ENCODE peak calls at places on chromosomes 1 and 21, in nine cellular contexts. H, U, Z, L, S, M, N, V and X are unnamed samples. For H3K27me3, the result is how much of the 10 kb centered on the place peaks cover.

GRCh38 chr21:15682977-15683376 is 46.8 kb upstream of the USP25 start:
- DNase-seq in Z (no peak), S (peak), V (no peak), L (peak), M (no peak), U (no peak), N (no peak), H (no peak), X (no peak)

GRCh38 chr1:177592624-177593023 is 377.2 kb downstream of the SEC16B start:
- DNase-seq in H (no peak), S (no peak), U (no peak), V (no peak), N (no peak), L (no peak), M (no peak), Z (no peak), X (no peak)

GRCh38 chr1:38690790-38691189 is 168.8 kb downstream of the RRAGC start:
- DNase-seq in L (no peak), M (no peak), S (no peak), Z (no peak), N (no peak), V (no peak), U (no peak), H (no peak), X (no peak)

GRCh38 chr1:1199141-1199960 is 7.0 kb downstream of the TNFRSF18 start:
- DNase-seq in V (peak), U (peak), L (no peak), N (no peak), S (no peak), Z (no peak), M (peak), H (no peak), X (no peak)

GRCh38 chr1:180173952-180174351 is 19.3 kb downstream of the QSOX1 start:
- DNase-seq in H (no peak), S (peak), L (no peak), M (peak), U (no peak), N (peak), Z (peak), V (peak), X (no peak)

GRCh38 chr21:45950740-45951515 is 30.6 kb upstream of the COL6A1 start:
- DNase-seq in S (peak), M (peak), H (no peak), L (peak), N (peak), V (peak), Z (peak), U (no peak), X (no peak)

GRCh38 chr1:109399326-109399957 is 1.7 kb upstream of the SORT1 start:
- DNase-seq in M (no peak), S (peak), Z (no peak), V (no peak), U (no peak), H (no peak), L (peak), N (no peak), X (peak)

GRCh38 chr1:86352096-86352495 is 44.0 kb downstream of the ODF2L start:
- DNase-seq in M (no peak), H (no peak), Z (no peak), U (no peak), V (no peak), N (no peak), S (peak), L (no peak), X (no peak)

GRCh38 chr21:27275294-27275927 is 308.5 kb upstream of the ADAMTS5 start:
- DNase-seq in H (no peak), L (no peak), M (no peak), V (no peak), N (no peak), U (no peak), Z (no peak), S (peak), X (no peak)

GRCh38 chr1:207049054-207049453 is 2.0 kb downstream of the YOD1 start:
- DNase-seq in M (no peak), Z (no peak), S (no peak), U (no peak), N (no peak), H (no peak), V (no peak), L (no peak), X (no peak)

GRCh38 chr1:8394456-8395321 is 76.8 kb downstream of the SLC45A1 start:
- DNase-seq in H (no peak), N (no peak), M (no peak), V (no peak), S (peak), U (no peak), Z (no peak), L (peak), X (peak)

GRCh38 chr1:116409751-116410182 is 36.7 kb downstream of the ATP1A1 start:
- DNase-seq in L (no peak), Z (no peak), V (no peak), N (no peak), M (no peak), S (no peak), H (no peak), U (no peak), X (no peak)

DNA sequence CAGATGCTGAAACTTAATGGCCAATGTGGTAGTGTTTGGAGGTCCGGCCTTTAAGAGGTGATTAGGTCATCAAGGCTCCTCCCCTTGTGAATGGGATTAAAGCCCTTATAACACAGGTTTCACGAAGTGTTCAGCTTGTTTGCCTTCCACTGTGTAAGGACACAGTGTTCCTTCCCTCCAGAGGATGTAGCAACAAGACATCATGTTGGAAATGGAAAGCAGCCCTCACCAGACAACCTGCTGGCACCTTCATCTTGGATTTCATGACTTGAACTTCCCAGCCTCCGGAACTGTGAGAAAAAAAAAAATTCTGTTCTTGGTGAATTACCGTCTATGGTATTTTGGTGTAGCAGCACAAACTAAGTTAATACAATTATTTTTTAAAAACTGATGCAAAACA is 613.8 kb downstream of the KIF26B start:
- DNase-seq in M (no peak), S (no peak), Z (no peak), N (no peak), V (no peak), L (no peak), U (no peak), H (no peak), X (no peak)
- H3K27me3 ChIP-seq in M (under half), S (under half), Z (under half), N (under half), V (under half), L (under half), U (under half), H (under half), X (under half)

DNA sequence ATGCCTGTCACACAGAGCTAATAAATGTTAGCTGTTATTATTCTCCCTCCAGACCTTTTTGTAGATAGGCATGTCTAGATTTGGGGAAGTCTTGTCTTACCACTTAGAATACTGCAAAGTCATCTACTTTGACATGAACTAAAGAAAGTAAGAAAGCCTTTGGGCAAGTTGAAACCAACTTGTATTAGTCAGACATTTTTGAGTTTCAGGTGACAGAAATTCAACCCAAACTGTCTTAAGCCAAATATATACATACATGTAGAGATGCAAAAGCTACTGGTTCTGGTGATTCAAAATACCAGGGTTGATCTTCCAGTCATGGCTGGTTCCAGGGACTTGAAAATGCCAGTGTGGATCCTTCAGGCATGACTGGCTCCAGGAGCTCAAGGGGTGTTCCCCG is 276.8 kb upstream of the TMEM51 start:
- DNase-seq in U (no peak), L (no peak), H (no peak), N (no peak), S (no peak), V (no peak), M (no peak), Z (no peak), X (no peak)
- H3K27ac ChIP-seq in U (no peak), L (no peak), H (no peak), N (no peak), S (no peak), V (no peak), M (no peak), Z (no peak), X (no peak)

GRCh38 chr21:30714436-30714835 is 4.1 kb downstream of the KRTAP21-3 start:
- DNase-seq in Z (no peak), U (no peak), N (no peak), S (no peak), V (no peak), M (no peak), H (no peak), L (no peak), X (no peak)

GRCh38 chr21:30710499-30710898 is 8.1 kb downstream of the KRTAP21-3 start:
- DNase-seq in V (no peak), L (no peak), N (no peak), Z (no peak), S (no peak), U (no peak), M (no peak), H (no peak), X (no peak)

GRCh38 chr21:30717105-30717504 is 1.5 kb downstream of the KRTAP21-3 start:
- DNase-seq in N (no peak), Z (no peak), V (no peak), U (no peak), M (no peak), L (no peak), S (peak), H (no peak), X (no peak)

GRCh38 chr21:30714946-30715345 is 3.6 kb downstream of the KRTAP21-3 start:
- DNase-seq in H (no peak), N (no peak), L (no peak), Z (no peak), S (no peak), U (no peak), V (no peak), M (no peak), X (no peak)

GRCh38 chr21:30713786-30714185 is 4.8 kb downstream of the KRTAP21-3 start:
- DNase-seq in S (peak), H (no peak), U (no peak), Z (no peak), L (no peak), V (no peak), N (no peak), M (no peak), X (no peak)
- H3K27me3 ChIP-seq in S (under half), H (under half), U (under half), Z (under half), L (under half), V (under half), N (under half), M (under half), X (under half)

GRCh38 chr21:42028754-42029385 is 18.7 kb upstream of the ZBTB21 start:
- DNase-seq in V (no peak), N (no peak), Z (no peak), H (no peak), S (no peak), L (no peak), U (no peak), M (no peak), X (no peak)

GRCh38 chr21:42027085-42027803 is 17.1 kb upstream of the ZBTB21 start:
- DNase-seq in N (no peak), M (no peak), L (no peak), S (no peak), V (no peak), Z (no peak), U (no peak), H (no peak), X (no peak)

GRCh38 chr21:42030311-42030710 is 20.2 kb upstream of the ZBTB21 start:
- DNase-seq in M (no peak), S (no peak), Z (no peak), V (no peak), L (no peak), N (no peak), U (no peak), H (no peak), X (no peak)

GRCh38 chr21:42026072-42026415 is 15.9 kb upstream of the ZBTB21 start:
- DNase-seq in L (no peak), V (no peak), N (no peak), Z (no peak), S (no peak), U (no peak), M (no peak), H (no peak), X (no peak)

DNA sequence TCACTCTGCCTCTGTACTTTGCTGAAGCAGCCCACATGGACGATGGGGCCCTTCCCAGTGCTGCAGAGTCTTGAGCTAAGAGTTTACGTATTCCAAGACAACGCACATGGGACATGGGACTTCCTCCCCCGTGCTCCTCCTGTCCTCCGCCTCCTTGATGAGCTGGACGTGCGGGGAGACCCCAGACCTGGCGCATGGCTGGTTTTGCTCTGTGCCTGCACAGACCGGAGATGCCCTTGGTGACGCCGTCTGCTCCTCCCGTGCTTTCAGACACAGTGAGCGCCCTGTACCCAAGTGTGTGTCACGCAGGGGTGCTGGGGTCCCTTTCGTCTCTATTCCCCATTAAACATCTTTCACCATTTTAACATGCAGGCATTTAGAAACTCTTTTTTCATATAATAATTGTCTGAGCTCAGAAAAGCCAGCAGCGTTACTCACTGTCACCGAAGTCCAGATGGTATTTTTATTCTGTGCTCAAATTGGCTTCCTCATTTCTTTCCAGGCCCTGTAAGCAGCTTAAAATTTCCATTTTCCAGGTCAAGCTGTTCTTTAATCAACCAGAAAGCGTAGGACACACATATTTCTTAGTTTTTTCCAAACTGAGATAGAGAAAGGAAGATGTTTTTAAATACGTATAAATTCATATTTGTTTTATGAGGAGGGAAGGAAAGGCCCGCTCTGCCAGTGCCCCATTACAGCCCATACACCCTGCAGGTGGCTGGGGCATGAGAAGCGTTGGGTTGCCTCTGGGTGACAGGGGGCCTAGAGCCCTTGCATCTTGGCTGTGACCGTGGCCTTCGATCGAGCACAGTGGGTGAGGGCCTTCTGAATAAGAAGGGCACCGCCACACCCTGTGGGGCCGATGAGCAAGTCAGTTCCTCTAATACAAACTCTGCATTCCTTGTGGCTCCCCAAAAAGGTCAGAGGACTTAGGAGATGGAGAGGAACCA is 17.9 kb upstream of the ZBTB21 start:
- DNase-seq in V (no peak), Z (no peak), N (no peak), S (no peak), U (no peak), H (no peak), L (no peak), M (no peak), X (no peak)
- H3K27ac ChIP-seq in V (no peak), Z (no peak), N (no peak), S (no peak), U (no peak), H (peak), L (no peak), M (no peak), X (no peak)

DNA sequence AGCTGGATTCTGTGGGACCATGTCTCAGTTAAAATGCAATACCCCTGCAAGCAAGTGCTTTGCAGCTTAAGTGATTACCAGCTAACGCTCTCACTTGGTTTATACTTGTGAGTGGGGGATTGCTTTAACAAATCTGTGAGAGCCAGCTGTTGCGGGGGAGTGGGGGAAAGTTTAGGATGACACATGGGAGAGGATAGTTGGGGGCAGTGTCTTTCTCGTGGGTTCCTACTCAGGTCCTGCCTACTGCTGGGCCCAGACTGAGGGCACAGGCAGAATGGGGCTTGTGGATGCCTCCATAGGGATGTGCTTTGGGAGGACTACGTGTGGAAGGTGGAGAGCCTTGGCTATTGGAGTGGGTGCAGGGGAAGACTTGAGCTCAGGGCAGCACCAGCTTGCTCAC is 60.1 kb downstream of the ELK4 start:
- DNase-seq in M (no peak), Z (peak), N (no peak), U (no peak), H (no peak), V (no peak), L (no peak), S (no peak), X (no peak)
- H3K27me3 ChIP-seq in M (under half), Z (under half), N (under half), U (under half), H (under half), V (under half), L (under half), S (half or more), X (under half)

GRCh38 chr1:36203554-36204346 is 20.5 kb upstream of the THRAP3 start:
- DNase-seq in Z (peak), U (no peak), V (peak), N (peak), L (no peak), M (peak), S (peak), H (no peak), X (no peak)

GRCh38 chr1:36199934-36200741 is 24.1 kb upstream of the THRAP3 start:
- DNase-seq in L (no peak), Z (peak), S (peak), M (no peak), N (no peak), H (no peak), U (no peak), V (no peak), X (no peak)

GRCh38 chr1:36204347-36204909 is 19.8 kb upstream of the THRAP3 start:
- DNase-seq in N (peak), U (no peak), V (peak), Z (peak), H (no peak), S (no peak), M (peak), L (no peak), X (no peak)

GRCh38 chr1:36203027-36203553 is 21.2 kb upstream of the THRAP3 start:
- DNase-seq in U (no peak), V (no peak), S (no peak), M (no peak), Z (no peak), H (no peak), L (no peak), N (no peak), X (no peak)

GRCh38 chr1:36198641-36199040 is 25.6 kb upstream of the THRAP3 start:
- DNase-seq in M (no peak), U (no peak), Z (no peak), V (no peak), S (no peak), N (no peak), H (no peak), L (no peak), X (no peak)
- H3K27ac ChIP-seq in M (peak), U (no peak), Z (no peak), V (no peak), S (no peak), N (no peak), H (no peak), L (no peak), X (no peak)

GRCh38 chr1:6207921-6208320 is 2.0 kb downstream of the RNF207 start:
- DNase-seq in L (no peak), V (no peak), S (no peak), Z (no peak), U (no peak), H (no peak), M (no peak), N (no peak), X (no peak)
- H3K27me3 ChIP-seq in L (under half), V (under half), S (under half), Z (under half), U (under half), H (under half), M (under half), N (under half), X (under half)

DNA sequence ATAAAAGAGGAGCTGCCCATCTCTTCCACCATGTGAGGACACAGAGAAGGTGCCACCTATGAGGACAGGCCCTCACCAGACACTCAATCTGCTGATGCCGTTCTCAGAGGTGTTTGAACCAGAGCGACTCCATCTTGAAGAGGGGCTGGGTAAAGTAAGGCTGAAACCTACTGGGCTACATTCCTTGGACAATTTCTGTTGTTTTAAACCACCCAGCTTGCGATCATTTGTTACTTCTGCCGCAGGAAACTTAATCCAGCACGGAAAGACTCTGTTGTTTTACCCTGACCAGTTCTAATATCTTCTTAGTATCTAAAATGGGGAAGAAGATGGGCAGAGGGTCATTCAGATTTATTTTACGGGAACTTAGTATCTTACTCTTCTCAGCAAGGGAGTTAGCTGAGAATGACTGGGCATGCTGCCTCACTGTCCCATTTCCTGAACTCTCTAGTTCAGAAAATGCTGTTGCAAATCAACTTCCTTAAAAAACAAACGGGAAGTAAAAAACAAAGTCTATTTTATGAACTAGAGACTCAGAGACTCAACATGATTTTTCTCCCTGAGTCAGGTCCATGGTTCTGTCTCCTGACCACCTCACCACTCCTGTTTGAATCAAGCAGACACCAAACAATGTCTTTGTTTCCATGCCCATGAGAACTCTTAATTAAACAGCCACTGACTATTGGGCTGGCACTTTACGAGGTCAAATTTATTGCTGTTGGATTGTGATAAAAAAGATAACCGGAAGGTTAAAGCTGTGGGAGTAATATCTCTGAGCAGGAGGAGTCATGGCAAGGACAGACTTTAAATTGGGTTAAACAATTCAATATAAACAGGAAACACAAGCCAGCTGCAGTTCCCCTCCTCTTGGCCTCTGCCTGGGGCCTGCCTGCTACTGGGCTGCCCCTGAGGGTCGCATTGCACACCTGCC is 23.8 kb upstream of the IFNAR1 start:
- DNase-seq in H (no peak), V (no peak), S (no peak), L (peak), N (no peak), U (no peak), Z (no peak), M (no peak), X (no peak)
- H3K27ac ChIP-seq in H (peak), V (peak), S (no peak), L (peak), N (no peak), U (no peak), Z (peak), M (peak), X (no peak)